ENCODE peak calls at places on chromosomes 5 and 9, in four cellular contexts. X is CD4-positive, alpha-beta T cell; I is NCI-H1436; P is foreskin fibroblast. Q is an unnamed sample.

GRCh38 chr9:2615532-2615931 is 6.1 kb upstream of the VLDLR start:
- DNase-seq in X (no peak), I (no peak), P (no peak), Q (no peak)

GRCh38 chr5:2752875-2753435 is 1.5 kb upstream of the IRX2 start:
- DNase-seq in X (no peak), I (no peak), P (no peak), Q (peak; percentile 46)

GRCh38 chr9:133991964-133992779 is at the start of gene VAV2:
- DNase-seq in X (peak; percentile 27), I (peak; percentile 49), P (peak; percentile 70), Q (peak; percentile 65)

GRCh38 chr5:139037732-139038131 is 160.4 kb downstream of the SIL1 start:
- DNase-seq in I (no peak), X (no peak), P (no peak), Q (no peak)

GRCh38 chr5:53616939-53617549 is 56.6 kb downstream of the NDUFS4 start:
- DNase-seq in X (no peak), P (no peak), I (no peak), Q (no peak)

GRCh38 chr5:170755679-170756456 is 27.7 kb upstream of the GABRP start:
- DNase-seq in X (no peak), P (no peak), I (no peak), Q (peak; percentile 85)

GRCh38 chr5:178307266-178308045 is 74.9 kb upstream of the PHYKPL start:
- DNase-seq in P (no peak), I (no peak), X (no peak), Q (no peak)

GRCh38 chr5:135388860-135389435 is 10.1 kb downstream of the MACROH2A1 start:
- DNase-seq in I (no peak), X (no peak), P (no peak), Q (no peak)

GRCh38 chr9:134165357-134166315 is 1.3 kb upstream of the RNU6ATAC start:
- DNase-seq in P (no peak), I (no peak), X (peak; percentile 29), Q (no peak)

GRCh38 chr9:3732077-3733038 is 206.6 kb upstream of the RFX3 start:
- DNase-seq in I (peak; percentile 43), X (no peak), P (peak; percentile 76), Q (no peak)

GRCh38 chr5:44845777-44846176 is 37.0 kb downstream of the MRPS30 start:
- DNase-seq in I (peak; percentile 89), X (no peak), P (no peak), Q (no peak)

GRCh38 chr9:131382850-131383729 is 10.8 kb upstream of the PRRC2B start:
- DNase-seq in I (no peak), X (no peak), P (peak; percentile 77), Q (peak; percentile 77)

GRCh38 chr5:129111351-129111750 is 16.8 kb downstream of the ISOC1 start:
- DNase-seq in P (no peak), X (no peak), I (no peak), Q (no peak)

GRCh38 chr5:28850320-28850921 is 1812.0 kb upstream of the CDH9 start:
- DNase-seq in X (no peak), P (no peak), I (no peak), Q (no peak)

GRCh38 chr5:78638423-78638822 is 10.1 kb downstream of the LHFPL2 start:
- DNase-seq in P (peak; percentile 98), X (no peak), I (no peak), Q (peak; percentile 75)

GRCh38 chr5:37604290-37604689 is 225.2 kb downstream of the WDR70 start:
- DNase-seq in X (no peak), I (no peak), P (no peak), Q (no peak)

GRCh38 chr5:41193462-41194166 is 19.7 kb downstream of the C6 start:
- DNase-seq in P (no peak), I (no peak), X (no peak), Q (peak; percentile 99)

GRCh38 chr9:110573305-110573704 is 6.2 kb downstream of the SVEP1 start:
- DNase-seq in P (no peak), I (no peak), X (no peak), Q (no peak)

GRCh38 chr5:141968914-141969608 is at the start of gene RNF14:
- DNase-seq in X (peak; percentile 92), I (peak; percentile 83), P (peak; percentile 94), Q (peak; percentile 95)

GRCh38 chr9:109369285-109369684 is 48.4 kb upstream of the EPB41L4B start:
- DNase-seq in P (no peak), X (no peak), I (no peak), Q (no peak)

GRCh38 chr9:87869082-87869481 is 13.6 kb upstream of the SPATA31E1 start:
- DNase-seq in I (no peak), X (no peak), P (no peak), Q (no peak)

GRCh38 chr5:57458443-57458842 is 24.2 kb downstream of the ACTBL2 start:
- DNase-seq in I (no peak), P (no peak), X (no peak), Q (no peak)

GRCh38 chr9:78599939-78600338 is 303.0 kb downstream of the PSAT1 start:
- DNase-seq in I (no peak), P (no peak), X (no peak), Q (no peak)

Q was measured in stomach.